ENCODE peak calls at places on chromosomes 13 and 19, in four cellular contexts. M, C, Z and O are unnamed samples.

GRCh38 chr13:113448885-113449692 is 4.2 kb downstream of the ADPRHL1 start:
- DNase-seq in M (no peak), C (peak), Z (peak), O (peak)

GRCh38 chr13:96809366-96810096 is 184.7 kb downstream of the OXGR1 start:
- DNase-seq in Z (no peak), M (no peak), C (no peak), O (no peak)

GRCh38 chr13:30744056-30744684 is 8.8 kb downstream of the ALOX5AP start:
- DNase-seq in M (peak), C (peak), Z (peak), O (peak)

GRCh38 chr19:28586501-28586900 is 626.5 kb downstream of the UQCRFS1 start:
- DNase-seq in Z (no peak), C (no peak), M (no peak), O (no peak)

GRCh38 chr19:19550972-19551861 is 13.2 kb downstream of the CILP2 start:
- DNase-seq in C (no peak), M (no peak), Z (no peak), O (no peak)

GRCh38 chr19:40286674-40287421 is 1.7 kb upstream of the AKT2 start:
- DNase-seq in C (no peak), Z (no peak), M (no peak), O (no peak)

GRCh38 chr13:97191615-97192014 is 30.5 kb upstream of the MBNL2 start:
- DNase-seq in C (no peak), Z (no peak), M (no peak), O (no peak)

GRCh38 chr13:64640002-64640401 is 2590.1 kb downstream of the PCDH9 start:
- DNase-seq in C (no peak), M (no peak), Z (no peak), O (no peak)

GRCh38 chr19:4639531-4640246 is 373 bp downstream of the TNFAIP8L1 start:
- DNase-seq in Z (no peak), C (no peak), M (no peak), O (peak)

GRCh38 chr13:48532146-48532472 is 771 bp downstream of the RCBTB2 start:
- DNase-seq in M (peak), C (no peak), Z (no peak), O (no peak)

GRCh38 chr19:3554254-3555083 is 2.9 kb downstream of the MFSD12 start:
- DNase-seq in C (no peak), Z (peak), M (no peak), O (no peak)

GRCh38 chr19:17445526-17446165 is 2.8 kb downstream of the TMEM221 start:
- DNase-seq in M (no peak), Z (no peak), C (no peak), O (no peak)

GRCh38 chr13:60329221-60329983 is 67.6 kb upstream of the TDRD3 start:
- DNase-seq in M (peak), Z (no peak), C (peak), O (peak)

GRCh38 chr19:47109541-47110375 is 3.8 kb downstream of the ZC3H4 start:
- DNase-seq in M (no peak), C (peak), Z (no peak), O (no peak)

GRCh38 chr19:4831351-4832340 is at the start of gene TICAM1:
- DNase-seq in M (peak), C (peak), Z (peak), O (peak)

GRCh38 chr19:4795400-4795799 is 3.9 kb downstream of the FEM1A start:
- DNase-seq in Z (no peak), M (no peak), C (no peak), O (no peak)

GRCh38 chr13:20351279-20352022 is 119.3 kb upstream of the GJB6 start:
- DNase-seq in C (no peak), Z (no peak), M (peak), O (no peak)

GRCh38 chr19:43395561-43395960 is 19.1 kb upstream of the TEX101 start:
- DNase-seq in Z (no peak), C (no peak), M (no peak), O (no peak)

GRCh38 chr13:36188446-36188845 is 25.9 kb downstream of the SOHLH2 start:
- DNase-seq in M (no peak), Z (no peak), C (no peak), O (no peak)

GRCh38 chr19:14542721-14543328 is 13.4 kb downstream of the TECR start:
- DNase-seq in M (no peak), C (no peak), Z (no peak), O (no peak)

GRCh38 chr13:101649490-101650126 is 197.1 kb downstream of the ITGBL1 start:
- DNase-seq in Z (no peak), C (no peak), M (peak), O (no peak)

GRCh38 chr13:51249767-51250741 is 27.9 kb downstream of the FAM124A start:
- DNase-seq in Z (no peak), M (no peak), C (no peak), O (no peak)

GRCh38 chr19:58166708-58167280 is 16.1 kb upstream of the ZNF274 start:
- DNase-seq in C (no peak), Z (no peak), M (no peak), O (no peak)

GRCh38 chr13:41502676-41503075 is 45.3 kb downstream of the RGCC start:
- DNase-seq in C (no peak), Z (peak), M (no peak), O (no peak)

GRCh38 chr13:40780822-40781401 is 8.5 kb upstream of the SLC25A15 start:
- DNase-seq in Z (no peak), C (no peak), M (peak), O (no peak)

GRCh38 chr19:13526552-13526951 is 20.3 kb upstream of the CACNA1A start:
- DNase-seq in Z (no peak), M (peak), C (peak), O (no peak)

GRCh38 chr13:41588899-41589298 is 131.5 kb downstream of the RGCC start:
- DNase-seq in C (peak), M (peak), Z (no peak), O (no peak)

GRCh38 chr13:76012091-76012721 is 376.1 kb downstream of the LMO7 start:
- DNase-seq in C (no peak), M (peak), Z (no peak), O (no peak)

GRCh38 chr19:35555301-35556005 is 8.0 kb downstream of the ATP4A start:
- DNase-seq in Z (no peak), C (no peak), M (peak), O (no peak)

GRCh38 chr13:28609936-28610335 is 49.0 kb upstream of the POMP start:
- DNase-seq in Z (no peak), M (peak), C (no peak), O (no peak)

GRCh38 chr13:99800004-99800403 is 171.6 kb downstream of the ZIC5 start:
- DNase-seq in Z (no peak), C (no peak), M (no peak), O (no peak)

GRCh38 chr13:31437975-31438374 is 238.2 kb downstream of the B3GLCT start:
- DNase-seq in C (no peak), Z (no peak), M (peak), O (no peak)

GRCh38 chr19:10701955-10702307 is 692 bp downstream of the QTRT1 start:
- DNase-seq in M (no peak), C (peak), Z (no peak), O (no peak)

GRCh38 chr19:54013866-54014265 is 22.4 kb downstream of the CACNG6 start:
- DNase-seq in C (no peak), M (no peak), Z (no peak), O (no peak)